ENCODE peak calls at places on chromosome 10, in six cellular contexts. A is Caco-2, O is heart left ventricle, V is left ventricle myocardium inferior, P is IMR-90, Y is endodermal cell. X is an unnamed sample.
A peak's percentile ranks its signal among the peaks of the same experiment; 100 is the strongest.

GRCh38 chr10:74880041-74880440 is 53.6 kb downstream of the KAT6B start:
- DNase-seq in A (no peak), O (no peak), V (no peak), P (peak; percentile 81), Y (no peak), X (no peak)

GRCh38 chr10:49111320-49111698 is 4.0 kb downstream of the VSTM4 start:
- DNase-seq in A (no peak), O (no peak), V (no peak), P (no peak), Y (peak; percentile 26), X (no peak)

GRCh38 chr10:29120216-29120615 is 168.7 kb upstream of the LYZL1 start:
- DNase-seq in A (no peak), O (no peak), V (no peak), P (peak; percentile 89), Y (no peak), X (no peak)

GRCh38 chr10:78389419-78389818 is 355.8 kb downstream of the RPS24 start:
- DNase-seq in A (no peak), O (no peak), V (peak; percentile 44), P (no peak), Y (no peak), X (no peak)

GRCh38 chr10:65861249-65861648 is 1064.6 kb upstream of the LRRTM3 start:
- DNase-seq in A (no peak), O (no peak), V (no peak), P (no peak), Y (peak; percentile 53), X (no peak)

GRCh38 chr10:86836044-86836443 is 79.6 kb downstream of the BMPR1A start:
- DNase-seq in A (no peak), O (no peak), V (no peak), P (no peak), Y (no peak), X (no peak)

GRCh38 chr10:16967866-16968721 is 150.9 kb upstream of the RSU1 start:
- DNase-seq in A (peak; percentile 13), O (no peak), V (no peak), P (peak; percentile 93), Y (peak; percentile 76), X (peak; percentile 32)

GRCh38 chr10:102067091-102067916 is 2.2 kb downstream of the HPS6 start:
- DNase-seq in A (no peak), O (no peak), V (no peak), P (no peak), Y (no peak), X (no peak)

GRCh38 chr10:93149761-93150160 is 76.1 kb downstream of the CYP26A1 start:
- DNase-seq in A (no peak), O (no peak), V (no peak), P (peak; percentile 4), Y (no peak), X (no peak)

GRCh38 chr10:33001908-33002492 is 44.0 kb upstream of the ITGB1 start:
- DNase-seq in A (no peak), O (no peak), V (no peak), P (no peak), Y (no peak), X (no peak)

GRCh38 chr10:16520900-16521299 is 779 bp downstream of the C1QL3 start:
- DNase-seq in A (no peak), O (no peak), V (peak; percentile 18), P (peak; percentile 12), Y (peak; percentile 82), X (no peak)

GRCh38 chr10:110568055-110568735 is 700 bp downstream of the SMC3 start:
- DNase-seq in A (peak; percentile 56), O (no peak), V (peak; percentile 18), P (no peak), Y (peak; percentile 82), X (no peak)

GRCh38 chr10:45602082-45602730 is 70.4 kb downstream of the ZFAND4 start:
- DNase-seq in A (no peak), O (no peak), V (no peak), P (peak; percentile 75), Y (no peak), X (no peak)

GRCh38 chr10:125457406-125457805 is 225.6 kb downstream of the TEX36 start:
- DNase-seq in A (no peak), O (no peak), V (no peak), P (no peak), Y (no peak), X (no peak)
- TF ChIP-seq CTCF in A (no peak), O (no peak), V (no peak), P (no peak), Y (no peak), X (no peak)

DNA sequence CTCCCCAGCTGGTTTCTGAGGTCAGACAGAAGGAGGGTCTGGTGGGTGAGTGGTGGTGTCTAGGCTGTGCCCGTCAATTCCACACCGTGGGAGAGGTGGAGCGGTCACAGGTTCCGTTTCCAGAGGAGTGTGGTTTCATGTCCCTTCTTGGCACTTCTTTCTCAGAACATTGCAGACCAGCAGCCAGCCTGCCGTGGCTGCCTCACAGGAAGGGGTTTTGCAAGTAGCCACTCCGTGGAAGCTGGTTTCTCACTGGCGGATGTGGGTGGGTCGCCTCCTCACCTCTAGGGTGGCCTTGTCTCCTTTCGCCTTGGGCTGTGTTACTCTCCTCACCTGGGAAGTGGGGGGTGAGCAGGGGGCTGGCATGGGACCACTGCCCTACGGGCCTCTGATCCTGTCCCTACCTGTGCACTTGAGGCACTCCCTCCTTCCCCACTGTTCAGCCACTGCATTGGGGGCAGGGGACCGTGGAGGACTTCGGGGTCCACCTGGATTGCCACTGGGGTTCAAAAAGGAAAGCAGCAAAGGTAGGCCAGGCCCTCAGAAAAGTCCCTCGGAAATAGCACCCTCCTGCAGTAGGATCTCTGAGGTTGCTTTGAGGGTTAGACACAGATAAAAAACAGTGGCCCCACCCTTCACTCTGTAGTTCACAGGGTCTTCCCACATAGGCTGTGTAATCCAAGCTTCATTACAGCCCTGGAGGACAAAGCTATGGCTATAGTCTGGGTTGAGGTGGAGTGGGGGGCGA is 33.9 kb downstream of the TSPAN14 start:
- DNase-seq in A (no peak), O (peak; percentile 81), V (peak; percentile 39), P (no peak), Y (no peak), X (peak; percentile 64)
- H3K4me3 ChIP-seq in A (no peak overlapping the region), O (no peak overlapping the region), V (peak overlapping the region; percentile 12), P (no peak overlapping the region), Y (no peak overlapping the region), X (no peak overlapping the region)

GRCh38 chr10:133385214-133385613 is 6.2 kb downstream of the PAOX start:
- DNase-seq in A (no peak), O (no peak), V (no peak), P (no peak), Y (no peak), X (no peak)
- H3K4me1 ChIP-seq in A (peaks cover 8% of the 10 kb centered on the region), O (peaks cover 5% of the 10 kb centered on the region), V (peaks cover 1% of the 10 kb centered on the region), P (no peaks in the 10 kb centered on the region), Y (no peaks in the 10 kb centered on the region), X (no peaks in the 10 kb centered on the region)

GRCh38 chr10:122206471-122207065 is 64.5 kb upstream of the BTBD16 start:
- DNase-seq in A (no peak), O (no peak), V (no peak), P (peak; percentile 26), Y (no peak), X (no peak)
- TF ChIP-seq CTCF in A (no peak), O (no peak), V (no peak), P (peak; percentile 12), Y (peak; percentile 36), X (no peak)

GRCh38 chr10:5945203-5945534 is 32.2 kb downstream of the IL15RA start:
- DNase-seq in A (no peak), O (no peak), V (no peak), P (no peak), Y (no peak), X (peak; percentile 58)
- H3K4me3 ChIP-seq in A (no peak overlapping the region), O (no peak overlapping the region), V (peak overlapping the region; percentile 50), P (no peak overlapping the region), Y (no peak overlapping the region), X (peak overlapping the region; percentile 49)

GRCh38 chr10:60083039-60083344 is 176.6 kb upstream of the CCDC6 start:
- DNase-seq in A (no peak), O (no peak), V (no peak), P (no peak), Y (no peak), X (no peak)
- H3K4me1 ChIP-seq in A (no peaks in the 10 kb centered on the region), O (no peaks in the 10 kb centered on the region), V (no peaks in the 10 kb centered on the region), P (no peaks in the 10 kb centered on the region), Y (no peaks in the 10 kb centered on the region), X (no peaks in the 10 kb centered on the region)

X was measured in psoas muscle.